ENCODE peak calls at places on chromosome 21, in seven cellular contexts. One of them, this sample, is unnamed.

GRCh38 chr21:34834307-34834706 is 165.5 kb downstream of the CLIC6 start:
- DNase-seq in thoracic aorta: no peak
- DNase-seq in fibroblast of the conjunctiva: no peak
- DNase-seq in NCI-H510A: no peak
- DNase-seq in skeletal muscle cell: no peak
- DNase-seq in WTC11: no peak
- DNase-seq in H54: no peak
- DNase-seq in this sample: no peak

GRCh38 chr21:46248827-46249226 is 20.3 kb upstream of the LSS start:
- DNase-seq in thoracic aorta: no peak
- DNase-seq in fibroblast of the conjunctiva: no peak
- DNase-seq in NCI-H510A: no peak
- DNase-seq in skeletal muscle cell: no peak
- DNase-seq in WTC11: no peak
- DNase-seq in H54: no peak
- DNase-seq in this sample: no peak

GRCh38 chr21:35102488-35103407 is 53.6 kb upstream of the RUNX1 start:
- DNase-seq in thoracic aorta: peak
- DNase-seq in fibroblast of the conjunctiva: no peak
- DNase-seq in NCI-H510A: peak
- DNase-seq in skeletal muscle cell: no peak
- DNase-seq in WTC11: no peak
- DNase-seq in H54: no peak
- DNase-seq in this sample: no peak

GRCh38 chr21:37658994-37659458 is 257.2 kb downstream of the KCNJ6 start:
- DNase-seq in thoracic aorta: peak
- DNase-seq in fibroblast of the conjunctiva: no peak
- DNase-seq in NCI-H510A: no peak
- DNase-seq in skeletal muscle cell: peak
- DNase-seq in WTC11: no peak
- DNase-seq in H54: peak
- DNase-seq in this sample: no peak

GRCh38 chr21:17585875-17586450 is 26.7 kb downstream of the BTG3 start:
- DNase-seq in thoracic aorta: no peak
- DNase-seq in fibroblast of the conjunctiva: peak
- DNase-seq in NCI-H510A: no peak
- DNase-seq in skeletal muscle cell: no peak
- DNase-seq in WTC11: no peak
- DNase-seq in H54: peak
- DNase-seq in this sample: peak

GRCh38 chr21:35862969-35863368 is 197.4 kb downstream of the SETD4 start:
- DNase-seq in thoracic aorta: no peak
- DNase-seq in fibroblast of the conjunctiva: no peak
- DNase-seq in NCI-H510A: no peak
- DNase-seq in skeletal muscle cell: no peak
- DNase-seq in WTC11: no peak
- DNase-seq in H54: no peak
- DNase-seq in this sample: no peak

GRCh38 chr21:45990741-45991605 is 9.4 kb downstream of the COL6A1 start:
- DNase-seq in thoracic aorta: peak
- DNase-seq in fibroblast of the conjunctiva: no peak
- DNase-seq in NCI-H510A: no peak
- DNase-seq in skeletal muscle cell: no peak
- DNase-seq in WTC11: peak
- DNase-seq in H54: no peak
- DNase-seq in this sample: no peak

GRCh38 chr21:43369124-43369523 is 57.8 kb downstream of the SIK1 start:
- DNase-seq in thoracic aorta: no peak
- DNase-seq in fibroblast of the conjunctiva: no peak
- DNase-seq in NCI-H510A: peak
- DNase-seq in skeletal muscle cell: peak
- DNase-seq in WTC11: no peak
- DNase-seq in H54: no peak
- DNase-seq in this sample: no peak

GRCh38 chr21:44255519-44255981 is 6.1 kb downstream of the DNMT3L start:
- DNase-seq in thoracic aorta: no peak
- DNase-seq in fibroblast of the conjunctiva: no peak
- DNase-seq in NCI-H510A: no peak
- DNase-seq in skeletal muscle cell: no peak
- DNase-seq in WTC11: peak
- DNase-seq in H54: peak
- DNase-seq in this sample: no peak

GRCh38 chr21:15543473-15543872 is 186.3 kb upstream of the USP25 start:
- DNase-seq in thoracic aorta: no peak
- DNase-seq in fibroblast of the conjunctiva: no peak
- DNase-seq in NCI-H510A: no peak
- DNase-seq in skeletal muscle cell: no peak
- DNase-seq in WTC11: no peak
- DNase-seq in H54: no peak
- DNase-seq in this sample: no peak

GRCh38 chr21:9008636-9009035 is 1512.7 kb upstream of the TPTE start:
- DNase-seq in thoracic aorta: no peak
- DNase-seq in fibroblast of the conjunctiva: no peak
- DNase-seq in NCI-H510A: no peak
- DNase-seq in skeletal muscle cell: no peak
- DNase-seq in WTC11: no peak
- DNase-seq in H54: no peak
- DNase-seq in this sample: no peak

GRCh38 chr21:42569732-42570301 is 56.2 kb downstream of the SLC37A1 start:
- DNase-seq in thoracic aorta: no peak
- DNase-seq in fibroblast of the conjunctiva: no peak
- DNase-seq in NCI-H510A: no peak
- DNase-seq in skeletal muscle cell: no peak
- DNase-seq in WTC11: peak
- DNase-seq in H54: no peak
- DNase-seq in this sample: no peak

GRCh38 chr21:26553921-26554320 is 19.2 kb downstream of the CYYR1 start:
- DNase-seq in thoracic aorta: no peak
- DNase-seq in fibroblast of the conjunctiva: no peak
- DNase-seq in NCI-H510A: no peak
- DNase-seq in skeletal muscle cell: no peak
- DNase-seq in WTC11: no peak
- DNase-seq in H54: no peak
- DNase-seq in this sample: no peak

GRCh38 chr21:36854391-36854790 is 112.1 kb downstream of the HLCS start:
- DNase-seq in thoracic aorta: no peak
- DNase-seq in fibroblast of the conjunctiva: peak
- DNase-seq in NCI-H510A: no peak
- DNase-seq in skeletal muscle cell: no peak
- DNase-seq in WTC11: peak
- DNase-seq in H54: no peak
- DNase-seq in this sample: no peak

GRCh38 chr21:36059823-36060158 is 535 bp downstream of the SETD4 start:
- DNase-seq in thoracic aorta: peak
- DNase-seq in fibroblast of the conjunctiva: no peak
- DNase-seq in NCI-H510A: peak
- DNase-seq in skeletal muscle cell: no peak
- DNase-seq in WTC11: peak
- DNase-seq in H54: peak
- DNase-seq in this sample: no peak

GRCh38 chr21:45204395-45204794 is 83.3 kb downstream of the POFUT2 start:
- DNase-seq in thoracic aorta: no peak
- DNase-seq in fibroblast of the conjunctiva: no peak
- DNase-seq in NCI-H510A: no peak
- DNase-seq in skeletal muscle cell: no peak
- DNase-seq in WTC11: no peak
- DNase-seq in H54: no peak
- DNase-seq in this sample: no peak

GRCh38 chr21:45876381-45877159 is 105.0 kb upstream of the COL6A1 start:
- DNase-seq in thoracic aorta: no peak
- DNase-seq in fibroblast of the conjunctiva: no peak
- DNase-seq in NCI-H510A: no peak
- DNase-seq in skeletal muscle cell: peak
- DNase-seq in WTC11: no peak
- DNase-seq in H54: no peak
- DNase-seq in this sample: no peak

GRCh38 chr21:44872568-44873355 is 728 bp downstream of the PTTG1IP start:
- DNase-seq in thoracic aorta: peak
- DNase-seq in fibroblast of the conjunctiva: no peak
- DNase-seq in NCI-H510A: no peak
- DNase-seq in skeletal muscle cell: no peak
- DNase-seq in WTC11: no peak
- DNase-seq in H54: no peak
- DNase-seq in this sample: no peak

GRCh38 chr21:25857308-25858099 is 122.7 kb downstream of the GABPA start:
- DNase-seq in thoracic aorta: no peak
- DNase-seq in fibroblast of the conjunctiva: no peak
- DNase-seq in NCI-H510A: no peak
- DNase-seq in skeletal muscle cell: no peak
- DNase-seq in WTC11: no peak
- DNase-seq in H54: no peak
- DNase-seq in this sample: no peak

GRCh38 chr21:15285567-15285966 is 220.8 kb upstream of the NRIP1 start:
- DNase-seq in thoracic aorta: no peak
- DNase-seq in fibroblast of the conjunctiva: no peak
- DNase-seq in NCI-H510A: no peak
- DNase-seq in skeletal muscle cell: no peak
- DNase-seq in WTC11: no peak
- DNase-seq in H54: no peak
- DNase-seq in this sample: no peak

This sample was measured in AG09319.